ENCODE peak calls at places on chromosomes 7 and 10, in seven cellular contexts. B is AML-193; R is adrenal gland; L is Peyer's patch; H is nucleus accumbens; G is stimulated activated CD4-positive, alpha-beta T cell treated with anti-CD3 and anti-CD28 coated beads, Interleukin-15, amount 100 ng/mL, for 24 hours; U is NCI-H2171 treated with DMSO at 0.1 percent for 48 hours. C is an unnamed sample.

GRCh38 chr10:14580933-14581332 is 193.8 kb downstream of the FAM107B start:
- DNase-seq in H (peak; percentile 26), L (no peak), B (no peak), G (no peak), U (no peak), R (no peak), C (no peak)

GRCh38 chr10:113690749-113691148 is 11.0 kb downstream of the CASP7 start:
- DNase-seq in R (no peak), L (no peak), U (no peak), G (no peak), H (no peak), B (no peak), C (no peak)

GRCh38 chr10:71666607-71667373 is 52.8 kb downstream of the C10orf105 start:
- DNase-seq in U (no peak), G (peak; percentile 9), R (no peak), H (no peak), L (no peak), B (no peak), C (no peak)

GRCh38 chr7:42460148-42460547 is 223.1 kb upstream of the GLI3 start:
- DNase-seq in L (no peak), R (no peak), H (no peak), G (no peak), U (no peak), B (no peak), C (no peak)

GRCh38 chr10:111076682-111077661 is at the start of gene ADRA2A:
- DNase-seq in R (peak; percentile 34), G (peak; percentile 46), H (no peak), B (no peak), L (peak; percentile 82), U (peak; percentile 32), C (no peak)

GRCh38 chr7:98229441-98229840 is 18.2 kb downstream of the BHLHA15 start:
- DNase-seq in G (no peak), B (no peak), H (no peak), R (no peak), L (no peak), U (no peak), C (no peak)

GRCh38 chr7:157195868-157196267 is 57.1 kb downstream of the UBE3C start:
- DNase-seq in R (no peak), G (no peak), H (no peak), B (no peak), U (no peak), L (no peak), C (no peak)

GRCh38 chr10:111081595-111081994 is 4.8 kb downstream of the ADRA2A start:
- DNase-seq in L (no peak), R (no peak), G (no peak), U (no peak), B (no peak), H (no peak), C (no peak)

GRCh38 chr10:132787253-132788179 is 1.6 kb upstream of the NKX6-2 start:
- DNase-seq in U (peak; percentile 7), B (no peak), H (no peak), L (no peak), R (no peak), G (peak; percentile 54), C (no peak)

GRCh38 chr7:44403775-44404174 is 78.4 kb upstream of the CAMK2B start:
- DNase-seq in U (no peak), B (no peak), H (no peak), G (no peak), L (no peak), R (no peak), C (no peak)

GRCh38 chr7:133196872-133197612 is 55.8 kb upstream of the EXOC4 start:
- DNase-seq in R (no peak), L (no peak), H (no peak), U (no peak), G (no peak), B (no peak), C (no peak)

GRCh38 chr10:1121311-1121970 is 65.3 kb downstream of the WDR37 start:
- DNase-seq in R (no peak), U (no peak), H (no peak), B (no peak), G (no peak), L (no peak), C (no peak)

GRCh38 chr7:157689269-157690057 is 352.7 kb downstream of the DNAJB6 start:
- DNase-seq in R (peak; percentile 4), U (no peak), H (no peak), G (no peak), B (no peak), L (peak; percentile 34), C (no peak)

GRCh38 chr10:70350501-70350900 is 31.9 kb downstream of the LRRC20 start:
- DNase-seq in H (no peak), G (no peak), U (no peak), B (no peak), L (no peak), R (no peak), C (peak; percentile 42)

GRCh38 chr7:45225560-45226335 is 68.2 kb downstream of the RAMP3 start:
- DNase-seq in G (no peak), L (no peak), U (no peak), B (no peak), H (no peak), R (no peak), C (no peak)

GRCh38 chr10:78844956-78845355 is 223.8 kb upstream of the ZMIZ1 start:
- DNase-seq in B (no peak), U (no peak), L (no peak), H (no peak), R (no peak), G (no peak), C (no peak)

GRCh38 chr10:8054498-8055407 is at the start of gene GATA3:
- DNase-seq in R (peak; percentile 72), L (no peak), G (peak; percentile 92), B (peak; percentile 39), U (no peak), H (no peak), C (no peak)

GRCh38 chr7:141866974-141867373 is 25.7 kb upstream of the PRSS37 start:
- DNase-seq in G (no peak), B (no peak), U (no peak), L (no peak), H (no peak), R (no peak), C (no peak)

GRCh38 chr10:119349937-119350513 is 142.7 kb downstream of the GRK5 start:
- DNase-seq in L (peak; percentile 19), U (no peak), G (no peak), B (no peak), H (no peak), R (no peak), C (no peak)

GRCh38 chr10:97564776-97565175 is 7.8 kb upstream of the ANKRD2 start:
- DNase-seq in H (no peak), L (no peak), U (no peak), G (no peak), B (no peak), R (no peak), C (peak; percentile 4)

C was measured in chondrocyte.